ENCODE peak calls at places on chromosomes 11 and 22, in six cellular contexts. Z is adrenal gland, V is Panc1, Y is pancreas, C is esophagus squamous epithelium, E is cardiac muscle cell. S is an unnamed sample.

GRCh38 chr22:50118557-50119168 is 28.9 kb downstream of the MOV10L1 start:
- DNase-seq in Z (peak; percentile 57), E (peak; percentile 58), Y (no peak), V (no peak), C (no peak), S (peak; percentile 82)

GRCh38 chr11:12150831-12151382 is 40.5 kb downstream of the MICAL2 start:
- DNase-seq in Z (no peak), Y (no peak), V (no peak), C (no peak), E (no peak), S (no peak)

GRCh38 chr11:45319077-45319476 is 32.9 kb upstream of the SYT13 start:
- DNase-seq in V (no peak), Y (no peak), C (no peak), E (no peak), Z (no peak), S (no peak)

GRCh38 chr22:26769663-26770062 is 112.3 kb downstream of the MIAT start:
- DNase-seq in C (no peak), Z (no peak), E (no peak), V (no peak), Y (no peak), S (no peak)

GRCh38 chr11:82889133-82890001 is 10.9 kb downstream of the PRCP start:
- DNase-seq in Y (no peak), V (no peak), Z (no peak), C (no peak), E (no peak), S (no peak)

GRCh38 chr11:82682003-82682751 is 51.5 kb downstream of the FAM181B start:
- DNase-seq in E (peak; percentile 55), Z (peak; percentile 12), Y (no peak), V (peak; percentile 25), C (no peak), S (no peak)

GRCh38 chr11:61392991-61393595 is 706 bp downstream of the TMEM216 start:
- DNase-seq in V (no peak), Z (no peak), E (peak; percentile 12), C (no peak), Y (no peak), S (no peak)

GRCh38 chr22:46801331-46801811 is 38.9 kb downstream of the TBC1D22A start:
- DNase-seq in Y (no peak), C (no peak), E (no peak), V (no peak), Z (no peak), S (no peak)

GRCh38 chr22:30969532-30970355 is 679 bp downstream of the TUG1 start:
- DNase-seq in V (no peak), Z (peak; percentile 32), E (no peak), Y (no peak), C (no peak), S (no peak)

GRCh38 chr11:23539556-23539955 is 679.3 kb upstream of the CCDC179 start:
- DNase-seq in Z (no peak), Y (no peak), E (no peak), C (no peak), V (no peak), S (no peak)

GRCh38 chr11:23564370-23564769 is 704.1 kb upstream of the CCDC179 start:
- DNase-seq in Z (no peak), Y (no peak), C (no peak), V (no peak), E (no peak), S (no peak)

GRCh38 chr22:45101828-45102227 is 61.9 kb upstream of the NUP50 start:
- DNase-seq in Z (peak; percentile 77), E (peak; percentile 70), V (no peak), Y (no peak), C (no peak), S (peak; percentile 45)

GRCh38 chr22:50340157-50340879 is 2.8 kb upstream of the PPP6R2 start:
- DNase-seq in C (no peak), Z (no peak), V (no peak), Y (no peak), E (peak; percentile 48), S (no peak)

GRCh38 chr22:24247564-24248344 is 2.9 kb upstream of the GGT5 start:
- DNase-seq in C (no peak), E (peak; percentile 87), Y (peak; percentile 71), V (peak; percentile 38), Z (peak; percentile 90), S (peak; percentile 95)

GRCh38 chr11:86248609-86249008 is 4.1 kb downstream of the EED start:
- DNase-seq in C (no peak), Y (no peak), Z (no peak), V (no peak), E (no peak), S (no peak)

GRCh38 chr22:20591660-20592310 is 84.4 kb downstream of the MED15 start:
- DNase-seq in Y (no peak), V (no peak), C (no peak), E (peak; percentile 67), Z (no peak), S (no peak)

GRCh38 chr11:45698777-45699497 is 33.5 kb upstream of the CHST1 start:
- DNase-seq in Z (no peak), V (no peak), C (no peak), Y (no peak), E (no peak), S (no peak)

GRCh38 chr11:76805206-76805913 is 22.2 kb downstream of the TSKU start:
- DNase-seq in Z (no peak), Y (no peak), C (no peak), V (no peak), E (no peak), S (no peak)

GRCh38 chr11:11157201-11157600 is 195.8 kb downstream of the CSNK2A3 start:
- DNase-seq in E (peak; percentile 66), C (no peak), V (no peak), Y (no peak), Z (no peak), S (no peak)

GRCh38 chr11:14519692-14520085 is 497 bp downstream of the PSMA1 start:
- DNase-seq in Y (no peak), E (no peak), C (no peak), V (no peak), Z (no peak), S (no peak)

GRCh38 chr11:86592047-86592564 is 80.3 kb downstream of the ME3 start:
- DNase-seq in Z (no peak), Y (no peak), E (no peak), V (no peak), C (no peak), S (no peak)

GRCh38 chr11:89381094-89381493 is 110.1 kb downstream of the NOX4 start:
- DNase-seq in E (no peak), Y (no peak), Z (no peak), C (no peak), V (no peak), S (no peak)

GRCh38 chr11:110833033-110833484 is 120.8 kb upstream of the ARHGAP20 start:
- DNase-seq in C (no peak), Y (no peak), E (no peak), Z (no peak), V (no peak), S (no peak)

GRCh38 chr11:95152878-95153856 is 63.5 kb downstream of the ENDOD1 start:
- DNase-seq in Z (no peak), Y (no peak), E (no peak), V (no peak), C (no peak), S (no peak)

GRCh38 chr22:29443861-29444431 is 5.6 kb downstream of the RFPL1 start:
- DNase-seq in C (no peak), Z (no peak), V (no peak), E (no peak), Y (no peak), S (no peak)

GRCh38 chr11:58926695-58927094 is 12.6 kb upstream of the GLYATL1 start:
- DNase-seq in C (no peak), E (no peak), Z (no peak), V (no peak), Y (no peak), S (no peak)

GRCh38 chr22:21699643-21700042 is 33.8 kb downstream of the PPIL2 start:
- DNase-seq in Z (no peak), E (no peak), C (no peak), V (no peak), Y (no peak), S (no peak)

GRCh38 chr11:103729653-103730052 is 306.8 kb upstream of the DDI1 start:
- DNase-seq in E (no peak), Z (no peak), Y (no peak), C (no peak), V (no peak), S (no peak)

GRCh38 chr22:25085930-25086901 is 113.4 kb upstream of the CRYBB3 start:
- DNase-seq in Y (no peak), V (no peak), C (no peak), Z (peak; percentile 32), E (no peak), S (peak; percentile 37)

GRCh38 chr22:30922151-30922611 is 46.4 kb downstream of the MORC2 start:
- DNase-seq in Z (peak; percentile 61), C (no peak), Y (peak; percentile 57), E (no peak), V (peak; percentile 15), S (peak; percentile 72)

GRCh38 chr11:5698281-5698680 is 8.7 kb downstream of the TRIM22 start:
- DNase-seq in Z (no peak), E (no peak), C (no peak), Y (no peak), V (no peak), S (no peak)

GRCh38 chr22:30806391-30806861 is 111.8 kb downstream of the OSBP2 start:
- DNase-seq in Z (no peak), C (no peak), E (peak; percentile 54), Y (no peak), V (no peak), S (no peak)

GRCh38 chr11:27700351-27701261 is at the start of gene BDNF:
- DNase-seq in E (peak; percentile 44), V (no peak), Z (peak; percentile 13), C (no peak), Y (no peak), S (no peak)

DNA sequence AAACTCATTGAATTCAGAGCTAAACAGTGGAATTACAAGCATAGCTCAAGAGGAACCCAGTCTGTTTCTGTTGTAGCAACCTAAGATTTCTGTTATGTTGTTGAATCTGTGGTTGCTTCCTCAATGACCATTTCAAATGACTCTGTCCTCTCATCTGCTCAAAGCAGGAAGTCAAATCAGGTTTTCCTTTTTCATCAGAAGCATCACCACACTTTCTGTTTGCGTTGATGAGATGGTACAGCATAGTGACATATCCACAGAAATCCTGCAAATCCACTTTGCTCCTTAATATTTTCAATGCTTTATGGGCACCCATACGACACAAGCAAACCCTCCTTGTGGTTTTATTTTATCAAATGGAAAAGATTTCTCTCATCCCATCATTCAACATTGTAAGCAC is 12.6 kb upstream of the UCP2 start:
- DNase-seq in E (no peak), Y (no peak), V (no peak), C (no peak), Z (no peak), S (no peak)
- H3K27ac ChIP-seq in E (no peak overlapping the region), Y (no peak overlapping the region), V (no peak overlapping the region), C (no peak overlapping the region), Z (no peak overlapping the region), S (no peak overlapping the region)

GRCh38 chr11:131584694-131585592 is 214.5 kb downstream of the NTM start:
- DNase-seq in E (peak; percentile 18), Y (no peak), C (no peak), V (no peak), Z (no peak), S (no peak)
- TF ChIP-seq CTCF in E (peak; percentile 26), Y (no peak), C (no peak), V (peak; percentile 29), Z (no peak), S (no peak)

GRCh38 chr22:42869463-42869862 is 12.4 kb upstream of the ARFGAP3 start:
- DNase-seq in E (no peak), V (no peak), Y (peak; percentile 48), C (no peak), Z (no peak), S (no peak)
- H3K27ac ChIP-seq in E (no peak overlapping the region), V (no peak overlapping the region), Y (peak overlapping the region; percentile 52), C (no peak overlapping the region), Z (no peak overlapping the region), S (no peak overlapping the region)

GRCh38 chr11:69721745-69722144 is 17.9 kb upstream of the FGF19 start:
- DNase-seq in C (no peak), V (no peak), E (no peak), Y (peak; percentile 19), Z (no peak), S (no peak)
- TF ChIP-seq CTCF in C (no peak), V (no peak), E (peak; percentile 33), Y (no peak), Z (no peak), S (no peak)